ENCODE peak calls at places on chromosomes 4 and X, in six cellular contexts. One of them, this sample, is unnamed.

GRCh38 chrX:100615015-100615414 is 21.6 kb downstream of the TSPAN6 start:
- DNase-seq in stimulated activated CD4-positive, alpha-beta T cell treated with anti-CD3 and anti-CD28 coated beads, Interleukin-2, amount 100 ng/mL, for 24 hours: no peak
- DNase-seq in AG04450: peak
- DNase-seq in Karpas-422: peak
- DNase-seq in GM10248: peak
- DNase-seq in DMS53: peak
- DNase-seq in this sample: peak

GRCh38 chr4:183906736-183907651 is 1.9 kb downstream of the STOX2 start:
- DNase-seq in Karpas-422: no peak
- DNase-seq in DMS53: no peak
- DNase-seq in AG04450: no peak
- DNase-seq in stimulated activated CD4-positive, alpha-beta T cell treated with anti-CD3 and anti-CD28 coated beads, Interleukin-2, amount 100 ng/mL, for 24 hours: peak
- DNase-seq in GM10248: no peak
- DNase-seq in this sample: no peak

GRCh38 chr4:2786152-2786671 is 6.7 kb upstream of the SH3BP2 start:
- DNase-seq in AG04450: no peak
- DNase-seq in Karpas-422: no peak
- DNase-seq in GM10248: peak
- DNase-seq in stimulated activated CD4-positive, alpha-beta T cell treated with anti-CD3 and anti-CD28 coated beads, Interleukin-2, amount 100 ng/mL, for 24 hours: peak
- DNase-seq in DMS53: no peak
- DNase-seq in this sample: no peak

GRCh38 chr4:121484633-121485032 is 103.8 kb upstream of the QRFPR start:
- DNase-seq in Karpas-422: peak
- DNase-seq in stimulated activated CD4-positive, alpha-beta T cell treated with anti-CD3 and anti-CD28 coated beads, Interleukin-2, amount 100 ng/mL, for 24 hours: peak
- DNase-seq in DMS53: peak
- DNase-seq in AG04450: peak
- DNase-seq in GM10248: peak
- DNase-seq in this sample: peak

GRCh38 chrX:79366888-79367749 is at the start of gene ITM2A:
- DNase-seq in DMS53: peak
- DNase-seq in AG04450: no peak
- DNase-seq in GM10248: peak
- DNase-seq in Karpas-422: no peak
- DNase-seq in stimulated activated CD4-positive, alpha-beta T cell treated with anti-CD3 and anti-CD28 coated beads, Interleukin-2, amount 100 ng/mL, for 24 hours: peak
- DNase-seq in this sample: no peak

GRCh38 chr4:101346312-101346561 is 1.1 kb downstream of the PPP3CA start:
- DNase-seq in GM10248: peak
- DNase-seq in AG04450: no peak
- DNase-seq in DMS53: no peak
- DNase-seq in Karpas-422: no peak
- DNase-seq in stimulated activated CD4-positive, alpha-beta T cell treated with anti-CD3 and anti-CD28 coated beads, Interleukin-2, amount 100 ng/mL, for 24 hours: no peak
- DNase-seq in this sample: no peak

GRCh38 chrX:38375888-38376287 is 23.5 kb downstream of the OTC start:
- DNase-seq in stimulated activated CD4-positive, alpha-beta T cell treated with anti-CD3 and anti-CD28 coated beads, Interleukin-2, amount 100 ng/mL, for 24 hours: no peak
- DNase-seq in Karpas-422: peak
- DNase-seq in GM10248: peak
- DNase-seq in AG04450: no peak
- DNase-seq in DMS53: peak
- DNase-seq in this sample: peak

GRCh38 chrX:30570505-30570904 is 7.1 kb downstream of the TASL start:
- DNase-seq in stimulated activated CD4-positive, alpha-beta T cell treated with anti-CD3 and anti-CD28 coated beads, Interleukin-2, amount 100 ng/mL, for 24 hours: no peak
- DNase-seq in DMS53: peak
- DNase-seq in Karpas-422: peak
- DNase-seq in GM10248: no peak
- DNase-seq in AG04450: no peak
- DNase-seq in this sample: peak

GRCh38 chr4:2977116-2978097 is 14.0 kb downstream of the GRK4 start:
- DNase-seq in AG04450: no peak
- DNase-seq in Karpas-422: no peak
- DNase-seq in DMS53: peak
- DNase-seq in GM10248: no peak
- DNase-seq in stimulated activated CD4-positive, alpha-beta T cell treated with anti-CD3 and anti-CD28 coated beads, Interleukin-2, amount 100 ng/mL, for 24 hours: no peak
- DNase-seq in this sample: peak